ENCODE peak calls at places on chromosomes 3 and 15, in six cellular contexts. One of them, this sample, is unnamed.

GRCh38 chr15:100869151-100869999 is 10.3 kb upstream of the ALDH1A3 start:
- DNase-seq in activated CD4-positive, alpha-beta T cell treated with anti-CD3 and anti-CD28 coated beads for 4 hours: no peak
- DNase-seq in HuH-7: no peak
- DNase-seq in fibroblast of lung: no peak
- DNase-seq in epithelial cell of prostate: no peak
- DNase-seq in AG08395: no peak
- DNase-seq in this sample: no peak

GRCh38 chr15:83065431-83065830 is 1.6 kb downstream of the BTBD1 start:
- DNase-seq in epithelial cell of prostate: no peak
- DNase-seq in fibroblast of lung: no peak
- DNase-seq in AG08395: no peak
- DNase-seq in activated CD4-positive, alpha-beta T cell treated with anti-CD3 and anti-CD28 coated beads for 4 hours: no peak
- DNase-seq in HuH-7: no peak
- DNase-seq in this sample: no peak

GRCh38 chr3:178131801-178132200 is 404.4 kb upstream of the KCNMB2 start:
- DNase-seq in AG08395: peak
- DNase-seq in epithelial cell of prostate: no peak
- DNase-seq in HuH-7: no peak
- DNase-seq in fibroblast of lung: peak
- DNase-seq in activated CD4-positive, alpha-beta T cell treated with anti-CD3 and anti-CD28 coated beads for 4 hours: no peak
- DNase-seq in this sample: peak

GRCh38 chr3:186627852-186628414 is 12.3 kb upstream of the FETUB start:
- DNase-seq in epithelial cell of prostate: no peak
- DNase-seq in HuH-7: no peak
- DNase-seq in AG08395: no peak
- DNase-seq in fibroblast of lung: no peak
- DNase-seq in activated CD4-positive, alpha-beta T cell treated with anti-CD3 and anti-CD28 coated beads for 4 hours: no peak
- DNase-seq in this sample: no peak

GRCh38 chr3:99534951-99535704 is 103.3 kb upstream of the COL8A1 start:
- DNase-seq in HuH-7: no peak
- DNase-seq in activated CD4-positive, alpha-beta T cell treated with anti-CD3 and anti-CD28 coated beads for 4 hours: no peak
- DNase-seq in AG08395: no peak
- DNase-seq in fibroblast of lung: peak
- DNase-seq in epithelial cell of prostate: no peak
- DNase-seq in this sample: peak

GRCh38 chr3:45719761-45720487 is 30.7 kb downstream of the SACM1L start:
- DNase-seq in HuH-7: no peak
- DNase-seq in epithelial cell of prostate: no peak
- DNase-seq in fibroblast of lung: no peak
- DNase-seq in AG08395: no peak
- DNase-seq in activated CD4-positive, alpha-beta T cell treated with anti-CD3 and anti-CD28 coated beads for 4 hours: no peak
- DNase-seq in this sample: no peak

GRCh38 chr3:139564290-139564861 is 24.8 kb upstream of the RBP1 start:
- DNase-seq in activated CD4-positive, alpha-beta T cell treated with anti-CD3 and anti-CD28 coated beads for 4 hours: no peak
- DNase-seq in fibroblast of lung: no peak
- DNase-seq in HuH-7: no peak
- DNase-seq in epithelial cell of prostate: no peak
- DNase-seq in AG08395: no peak
- DNase-seq in this sample: peak

GRCh38 chr3:10004506-10004905 is 17.9 kb upstream of the EMC3 start:
- DNase-seq in fibroblast of lung: no peak
- DNase-seq in AG08395: no peak
- DNase-seq in activated CD4-positive, alpha-beta T cell treated with anti-CD3 and anti-CD28 coated beads for 4 hours: no peak
- DNase-seq in HuH-7: no peak
- DNase-seq in epithelial cell of prostate: no peak
- DNase-seq in this sample: no peak

GRCh38 chr3:110656394-110656793 is 415.2 kb upstream of the NECTIN3 start:
- DNase-seq in activated CD4-positive, alpha-beta T cell treated with anti-CD3 and anti-CD28 coated beads for 4 hours: no peak
- DNase-seq in AG08395: no peak
- DNase-seq in HuH-7: no peak
- DNase-seq in epithelial cell of prostate: no peak
- DNase-seq in fibroblast of lung: no peak
- DNase-seq in this sample: no peak

GRCh38 chr3:43838877-43839276 is 148.1 kb downstream of the ABHD5 start:
- DNase-seq in AG08395: no peak
- DNase-seq in HuH-7: no peak
- DNase-seq in activated CD4-positive, alpha-beta T cell treated with anti-CD3 and anti-CD28 coated beads for 4 hours: no peak
- DNase-seq in fibroblast of lung: no peak
- DNase-seq in epithelial cell of prostate: no peak
- DNase-seq in this sample: no peak

GRCh38 chr15:57591822-57592367 is at the start of gene MYZAP:
- DNase-seq in AG08395: peak
- DNase-seq in activated CD4-positive, alpha-beta T cell treated with anti-CD3 and anti-CD28 coated beads for 4 hours: peak
- DNase-seq in fibroblast of lung: peak
- DNase-seq in epithelial cell of prostate: no peak
- DNase-seq in HuH-7: peak
- DNase-seq in this sample: no peak

GRCh38 chr3:56796202-56796601 is 5.5 kb downstream of the ARHGEF3 start:
- DNase-seq in AG08395: peak
- DNase-seq in epithelial cell of prostate: no peak
- DNase-seq in fibroblast of lung: peak
- DNase-seq in HuH-7: no peak
- DNase-seq in activated CD4-positive, alpha-beta T cell treated with anti-CD3 and anti-CD28 coated beads for 4 hours: no peak
- DNase-seq in this sample: peak

GRCh38 chr15:73927003-73927475 is 777 bp downstream of the LOXL1 start:
- DNase-seq in activated CD4-positive, alpha-beta T cell treated with anti-CD3 and anti-CD28 coated beads for 4 hours: peak
- DNase-seq in AG08395: peak
- DNase-seq in HuH-7: peak
- DNase-seq in fibroblast of lung: no peak
- DNase-seq in epithelial cell of prostate: no peak
- DNase-seq in this sample: no peak

GRCh38 chr3:39065197-39065596 is 13.4 kb downstream of the WDR48 start:
- DNase-seq in activated CD4-positive, alpha-beta T cell treated with anti-CD3 and anti-CD28 coated beads for 4 hours: peak
- DNase-seq in fibroblast of lung: peak
- DNase-seq in AG08395: peak
- DNase-seq in epithelial cell of prostate: no peak
- DNase-seq in HuH-7: peak
- DNase-seq in this sample: peak

GRCh38 chr15:55770261-55770660 is 27.3 kb upstream of the PRTG start:
- DNase-seq in activated CD4-positive, alpha-beta T cell treated with anti-CD3 and anti-CD28 coated beads for 4 hours: no peak
- DNase-seq in fibroblast of lung: no peak
- DNase-seq in epithelial cell of prostate: no peak
- DNase-seq in HuH-7: no peak
- DNase-seq in AG08395: no peak
- DNase-seq in this sample: no peak

GRCh38 chr3:12997387-12997786 is 75.8 kb downstream of the IQSEC1 start:
- DNase-seq in activated CD4-positive, alpha-beta T cell treated with anti-CD3 and anti-CD28 coated beads for 4 hours: no peak
- DNase-seq in AG08395: no peak
- DNase-seq in HuH-7: no peak
- DNase-seq in fibroblast of lung: no peak
- DNase-seq in epithelial cell of prostate: no peak
- DNase-seq in this sample: no peak

GRCh38 chr15:45469027-45469426 is 53.5 kb downstream of the SLC30A4 start:
- DNase-seq in epithelial cell of prostate: no peak
- DNase-seq in AG08395: no peak
- DNase-seq in activated CD4-positive, alpha-beta T cell treated with anti-CD3 and anti-CD28 coated beads for 4 hours: no peak
- DNase-seq in HuH-7: no peak
- DNase-seq in fibroblast of lung: no peak
- DNase-seq in this sample: no peak

GRCh38 chr3:170321326-170322034 is 36.0 kb upstream of the SKIL start:
- DNase-seq in epithelial cell of prostate: no peak
- DNase-seq in HuH-7: no peak
- DNase-seq in AG08395: peak
- DNase-seq in fibroblast of lung: peak
- DNase-seq in activated CD4-positive, alpha-beta T cell treated with anti-CD3 and anti-CD28 coated beads for 4 hours: no peak
- DNase-seq in this sample: peak

GRCh38 chr3:123338620-123339061 is 110.2 kb downstream of the ADCY5 start:
- DNase-seq in activated CD4-positive, alpha-beta T cell treated with anti-CD3 and anti-CD28 coated beads for 4 hours: no peak
- DNase-seq in fibroblast of lung: no peak
- DNase-seq in epithelial cell of prostate: no peak
- DNase-seq in HuH-7: no peak
- DNase-seq in AG08395: no peak
- DNase-seq in this sample: no peak

GRCh38 chr3:160685144-160685766 is 8.3 kb downstream of the ARL14 start:
- DNase-seq in epithelial cell of prostate: no peak
- DNase-seq in activated CD4-positive, alpha-beta T cell treated with anti-CD3 and anti-CD28 coated beads for 4 hours: no peak
- DNase-seq in HuH-7: no peak
- DNase-seq in fibroblast of lung: no peak
- DNase-seq in AG08395: no peak
- DNase-seq in this sample: no peak

GRCh38 chr3:108053025-108053424 is 37.8 kb downstream of the CD47 start:
- DNase-seq in fibroblast of lung: no peak
- DNase-seq in activated CD4-positive, alpha-beta T cell treated with anti-CD3 and anti-CD28 coated beads for 4 hours: no peak
- DNase-seq in HuH-7: no peak
- DNase-seq in AG08395: no peak
- DNase-seq in epithelial cell of prostate: peak
- DNase-seq in this sample: no peak

GRCh38 chr3:168989396-168989795 is 674.1 kb downstream of the MECOM start:
- DNase-seq in AG08395: no peak
- DNase-seq in epithelial cell of prostate: peak
- DNase-seq in activated CD4-positive, alpha-beta T cell treated with anti-CD3 and anti-CD28 coated beads for 4 hours: no peak
- DNase-seq in fibroblast of lung: peak
- DNase-seq in HuH-7: no peak
- DNase-seq in this sample: no peak

GRCh38 chr3:147398841-147399534 is 7.4 kb downstream of the ZIC4 start:
- DNase-seq in epithelial cell of prostate: no peak
- DNase-seq in activated CD4-positive, alpha-beta T cell treated with anti-CD3 and anti-CD28 coated beads for 4 hours: no peak
- DNase-seq in AG08395: no peak
- DNase-seq in HuH-7: no peak
- DNase-seq in fibroblast of lung: no peak
- DNase-seq in this sample: no peak

This sample was measured in brain microvascular endothelial cell.